ENCODE peak calls at places on chromosomes 7 and 10, in seven cellular contexts. Z is AG09309; G is CD4-positive, alpha-beta T cell; W is stomach; N is choroid plexus epithelial cell; U is epithelial cell of esophagus; Y is GM06990. I is an unnamed sample.

GRCh38 chr10:85612378-85612775 is 754.2 kb downstream of the GRID1 start:
- DNase-seq in W (no peak), U (no peak), Y (peak), Z (no peak), N (no peak), G (peak), I (no peak)

GRCh38 chr10:88243847-88244730 is 339.0 kb downstream of the RNLS start:
- DNase-seq in G (no peak), W (peak), Z (no peak), U (no peak), Y (no peak), N (peak), I (no peak)

GRCh38 chr10:20767028-20767427 is 130.1 kb downstream of the NEBL start:
- DNase-seq in W (no peak), Z (no peak), Y (no peak), U (peak), G (no peak), N (peak), I (no peak)

GRCh38 chr7:123351506-123352225 is 151.9 kb upstream of the SLC13A1 start:
- DNase-seq in W (no peak), N (peak), Z (no peak), Y (no peak), G (no peak), U (no peak), I (no peak)

GRCh38 chr10:88256013-88256680 is 327.0 kb downstream of the RNLS start:
- DNase-seq in N (no peak), U (no peak), W (no peak), Z (no peak), G (no peak), Y (no peak), I (no peak)

GRCh38 chr7:2237109-2237602 is 4.4 kb upstream of the MAD1L1 start:
- DNase-seq in N (no peak), G (no peak), Z (no peak), U (peak), Y (peak), W (peak), I (peak)

GRCh38 chr10:132223156-132223590 is 36.4 kb downstream of the DPYSL4 start:
- DNase-seq in Z (peak), Y (peak), U (peak), W (peak), G (peak), N (peak), I (peak)

GRCh38 chr7:123555484-123555883 is 2.1 kb downstream of the NDUFA5 start:
- DNase-seq in U (no peak), G (no peak), W (no peak), Y (no peak), N (no peak), Z (no peak), I (no peak)

GRCh38 chr10:112816033-112816430 is 134.0 kb upstream of the TCF7L2 start:
- DNase-seq in Z (no peak), U (no peak), W (no peak), G (no peak), Y (no peak), N (peak), I (no peak)

GRCh38 chr7:142231716-142232115 is 26.1 kb downstream of the PRSS58 start:
- DNase-seq in N (peak), U (peak), Y (peak), Z (no peak), W (no peak), G (no peak), I (no peak)

GRCh38 chr7:521221-522070 is 1.8 kb upstream of the PDGFA start:
- DNase-seq in G (no peak), U (no peak), N (no peak), Z (no peak), W (peak), Y (peak), I (no peak)

GRCh38 chr10:134743-135600 is at the start of gene ZMYND11:
- DNase-seq in U (peak), N (peak), Z (no peak), G (peak), W (peak), Y (peak), I (no peak)

GRCh38 chr7:149707448-149707886 is 65.9 kb downstream of the ZNF467 start:
- DNase-seq in W (no peak), Y (no peak), G (no peak), N (no peak), Z (no peak), U (peak), I (no peak)

GRCh38 chr10:17115683-17116082 is 13.9 kb downstream of the CUBN start:
- DNase-seq in Y (no peak), G (no peak), U (peak), W (no peak), N (peak), Z (no peak), I (no peak)

GRCh38 chr10:69101451-69102095 is 13.7 kb downstream of the SRGN start:
- DNase-seq in N (peak), W (no peak), G (no peak), Z (no peak), U (peak), Y (no peak), I (peak)

GRCh38 chr10:3887404-3887803 is 102.4 kb upstream of the KLF6 start:
- DNase-seq in U (no peak), W (no peak), Z (no peak), Y (no peak), G (no peak), N (no peak), I (no peak)

GRCh38 chr10:67837519-67838314 is at the start of gene DNAJC12:
- DNase-seq in Y (no peak), U (peak), Z (no peak), G (no peak), W (no peak), N (peak), I (no peak)

GRCh38 chr10:69179089-69179742 is 818 bp upstream of the SUPV3L1 start:
- DNase-seq in G (peak), U (no peak), N (no peak), Z (peak), W (no peak), Y (no peak), I (peak)

GRCh38 chr7:23628370-23628769 is 31.2 kb downstream of the CCDC126 start:
- DNase-seq in Z (no peak), Y (no peak), G (no peak), W (no peak), U (no peak), N (no peak), I (no peak)

GRCh38 chr10:75530337-75530736 is 98.9 kb downstream of the LRMDA start:
- DNase-seq in W (no peak), Y (no peak), Z (no peak), N (no peak), U (peak), G (no peak), I (no peak)

GRCh38 chr7:55533050-55533728 is 39.1 kb downstream of the VOPP1 start:
- DNase-seq in N (peak), G (peak), U (peak), W (no peak), Z (no peak), Y (peak), I (peak)

GRCh38 chr7:117152213-117153007 is 170.4 kb downstream of the WNT2 start:
- DNase-seq in N (peak), Z (no peak), W (no peak), U (no peak), G (no peak), Y (no peak), I (no peak)

GRCh38 chr7:112157072-112157471 is 49.1 kb downstream of the DOCK4 start:
- DNase-seq in U (peak), Z (peak), Y (no peak), G (no peak), W (no peak), N (peak), I (no peak)

GRCh38 chr10:97355571-97355975 is 21.0 kb upstream of the FRAT2 start:
- DNase-seq in U (peak), G (peak), N (peak), Z (no peak), W (peak), Y (no peak), I (no peak)

GRCh38 chr10:90417056-90417455 is 440.8 kb downstream of the HTR7 start:
- DNase-seq in W (no peak), Z (peak), U (peak), N (peak), G (no peak), Y (no peak), I (no peak)

GRCh38 chr10:103479135-103479534 is at the start of gene CALHM3:
- DNase-seq in W (peak), N (no peak), U (peak), Z (no peak), G (no peak), Y (no peak), I (no peak)

GRCh38 chr7:14023838-14024237 is 34.4 kb upstream of the ETV1 start:
- DNase-seq in W (no peak), Y (no peak), U (no peak), Z (no peak), N (peak), G (no peak), I (no peak)

GRCh38 chr10:14858338-14858925 is 20.2 kb upstream of the SUV39H2 start:
- DNase-seq in N (no peak), U (no peak), Z (no peak), W (no peak), G (no peak), Y (no peak), I (no peak)

GRCh38 chr7:26549281-26549943 is 257.8 kb downstream of the SNX10 start:
- DNase-seq in U (no peak), N (no peak), G (no peak), Y (no peak), Z (no peak), W (peak), I (no peak)

GRCh38 chr10:80144302-80145131 is 12.0 kb downstream of the PLAC9 start:
- DNase-seq in Z (no peak), Y (peak), G (peak), N (no peak), U (peak), W (peak), I (no peak)

GRCh38 chr10:60848126-60848525 is 69.8 kb downstream of the CDK1 start:
- DNase-seq in U (no peak), W (no peak), G (no peak), N (peak), Y (no peak), Z (peak), I (no peak)

GRCh38 chr10:31099664-31100063 is 68.0 kb upstream of the ZNF438 start:
- DNase-seq in Z (no peak), N (peak), W (peak), U (peak), G (peak), Y (no peak), I (no peak)

GRCh38 chr10:12960431-12960898 is 41.0 kb downstream of the CCDC3 start:
- DNase-seq in W (peak), Y (no peak), N (peak), G (no peak), U (no peak), Z (no peak), I (no peak)

GRCh38 chr10:112899396-112900065 is 50.5 kb upstream of the TCF7L2 start:
- DNase-seq in W (no peak), U (no peak), N (no peak), Z (no peak), Y (no peak), G (no peak), I (no peak)

DNA sequence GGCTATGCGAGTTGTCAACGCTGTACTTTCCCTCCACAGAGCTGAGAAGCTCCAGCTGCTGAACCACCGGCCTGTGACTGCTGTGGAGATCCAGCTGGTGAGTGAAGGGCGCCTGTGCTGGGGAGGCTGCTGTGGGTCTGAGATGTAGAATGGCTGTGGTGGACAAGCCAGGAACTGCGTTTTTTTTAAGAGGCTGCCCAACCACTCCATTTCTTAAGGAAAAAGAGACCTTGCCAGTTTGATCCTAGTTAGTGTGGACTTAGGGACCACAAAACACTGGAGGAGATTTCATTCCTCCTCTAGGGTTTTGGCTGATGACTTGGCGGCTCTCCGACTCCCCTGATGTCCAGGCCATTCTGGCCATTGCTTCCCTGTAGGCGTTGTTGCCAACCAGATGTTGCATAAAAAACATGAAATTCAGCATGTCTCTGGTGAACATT is 30.8 kb downstream of the CRCP start:
- DNase-seq in W (peak), Y (no peak), N (peak), G (no peak), Z (no peak), U (no peak), I (no peak)
- TF ChIP-seq CTCF in W (no peak), Y (no peak), N (peak), G (no peak), Z (no peak), U (no peak), I (no peak)

GRCh38 chr10:77456414-77456813 is 181.2 kb downstream of the KCNMA1 start:
- DNase-seq in Z (no peak), W (peak), U (no peak), Y (no peak), G (no peak), N (no peak), I (no peak)
- TF ChIP-seq CTCF in Z (peak), W (no peak), U (no peak), Y (no peak), G (no peak), N (no peak), I (no peak)

DNA sequence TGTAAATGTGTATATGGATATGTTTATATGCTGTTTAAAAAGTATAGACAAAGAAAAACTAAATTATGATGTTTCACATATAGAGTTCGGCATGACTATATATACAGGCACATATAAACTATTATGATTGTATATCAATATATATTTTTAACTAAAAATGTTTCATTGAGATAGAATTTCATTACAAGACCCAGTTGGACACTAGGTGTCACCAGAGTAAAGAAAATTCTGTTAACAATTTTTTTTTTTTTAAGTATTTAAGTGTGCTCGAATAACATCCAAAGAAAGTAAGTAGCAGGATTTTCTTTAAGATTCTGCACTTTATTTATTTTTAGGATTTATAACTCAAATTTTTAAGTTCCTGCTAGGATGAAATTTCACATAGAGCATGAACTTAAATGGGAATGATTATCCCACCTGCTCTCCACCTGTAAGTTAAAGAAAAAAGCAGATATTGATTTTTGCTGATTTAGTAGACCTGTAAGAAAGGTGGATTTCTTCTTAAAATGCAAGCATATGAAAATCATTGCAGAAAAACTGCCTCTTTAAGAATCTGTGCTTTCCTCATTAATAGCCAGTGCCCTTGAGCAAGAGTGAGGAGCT is 961.5 kb downstream of the PCDH15 start:
- DNase-seq in W (no peak), Z (no peak), U (peak), G (no peak), N (peak), Y (no peak), I (no peak)
- TF ChIP-seq CTCF in W (no peak), Z (peak), U (peak), G (no peak), N (peak), Y (peak), I (no peak)

GRCh38 chr10:1882728-1883127 is 145.4 kb upstream of the ADARB2 start:
- DNase-seq in W (no peak), Z (no peak), Y (no peak), G (no peak), U (no peak), N (no peak), I (no peak)

GRCh38 chr10:1886039-1886438 is 148.7 kb upstream of the ADARB2 start:
- DNase-seq in W (no peak), Z (no peak), G (no peak), Y (no peak), U (no peak), N (no peak), I (no peak)

GRCh38 chr10:1881636-1882035 is 144.3 kb upstream of the ADARB2 start:
- DNase-seq in Z (no peak), W (no peak), U (no peak), N (no peak), Y (no peak), G (no peak), I (no peak)

GRCh38 chr10:1882168-1882567 is 144.8 kb upstream of the ADARB2 start:
- DNase-seq in W (no peak), Y (no peak), Z (no peak), N (no peak), U (no peak), G (no peak), I (no peak)
- TF ChIP-seq CTCF in W (no peak), Y (no peak), Z (no peak), N (no peak), U (no peak), G (no peak), I (no peak)